ENCODE peak calls at places on chromosomes 12 and 14, in eight cellular contexts. Z is HCT116, M is GM12878, L is GM23338, D is HepG2, E is upper lobe of left lung, P is Panc1, Q is K562. K is an unnamed sample.
A peak's percentile ranks its signal among the peaks of the same experiment; 100 is the strongest.

GRCh38 chr12:21600196-21600595 is 4.5 kb downstream of the GYS2 start:
- ATAC-seq in D (no peak), M (no peak), Z (no peak), P (no peak), Q (no peak), E (no peak), L (no peak), K (no peak)

GRCh38 chr14:82667006-82667405 is 1133.4 kb upstream of the SEL1L start:
- ATAC-seq in D (no peak), M (no peak), Q (no peak), P (no peak), E (peak; percentile 95), Z (no peak), L (no peak), K (peak; percentile 84)

GRCh38 chr14:69629225-69630127 is 18.1 kb downstream of the SUSD6 start:
- ATAC-seq in Q (peak; percentile 58), P (no peak), M (peak; percentile 48), L (no peak), E (no peak), D (no peak), Z (no peak), K (no peak)

GRCh38 chr12:59636945-59637656 is 41.3 kb downstream of the SLC16A7 start:
- ATAC-seq in Q (no peak), L (no peak), D (no peak), M (peak; percentile 86), Z (no peak), P (no peak), E (no peak), K (no peak)

GRCh38 chr14:69612759-69613145 is 1.4 kb downstream of the SUSD6 start:
- ATAC-seq in M (no peak), E (no peak), D (peak; percentile 8), P (no peak), Q (no peak), L (no peak), Z (no peak), K (no peak)

GRCh38 chr14:100617715-100618693 is 30.8 kb upstream of the BEGAIN start:
- ATAC-seq in L (no peak), P (no peak), M (peak; percentile 41), Z (no peak), Q (no peak), E (peak; percentile 58), D (no peak), K (no peak)

GRCh38 chr12:64265839-64266238 is 43.7 kb upstream of the KICS2 start:
- ATAC-seq in E (no peak), Q (no peak), D (no peak), Z (no peak), L (no peak), P (no peak), M (peak; percentile 56), K (no peak)

GRCh38 chr14:103144085-103144484 is 20.8 kb downstream of the TNFAIP2 start:
- ATAC-seq in Z (no peak), L (no peak), P (no peak), Q (no peak), D (no peak), M (no peak), E (no peak), K (no peak)

GRCh38 chr12:2650261-2651060 is 144.3 kb upstream of the FKBP4 start:
- ATAC-seq in L (no peak), P (no peak), Z (no peak), Q (no peak), D (no peak), E (no peak), M (no peak), K (no peak)

GRCh38 chr12:124782132-124782531 is 81.5 kb downstream of the SCARB1 start:
- ATAC-seq in M (no peak), L (no peak), E (no peak), Q (no peak), Z (no peak), D (no peak), P (no peak), K (no peak)

GRCh38 chr12:124788936-124789555 is 74.6 kb downstream of the SCARB1 start:
- ATAC-seq in Q (no peak), E (no peak), Z (no peak), D (no peak), L (no peak), P (no peak), M (no peak), K (no peak)

GRCh38 chr12:124784871-124785572 is 78.6 kb downstream of the SCARB1 start:
- ATAC-seq in D (no peak), L (no peak), Q (no peak), E (no peak), P (peak; percentile 11), Z (no peak), M (no peak), K (no peak)

GRCh38 chr12:124783087-124783486 is 80.6 kb downstream of the SCARB1 start:
- ATAC-seq in M (no peak), P (no peak), Z (no peak), D (no peak), L (no peak), Q (no peak), E (no peak), K (no peak)

DNA sequence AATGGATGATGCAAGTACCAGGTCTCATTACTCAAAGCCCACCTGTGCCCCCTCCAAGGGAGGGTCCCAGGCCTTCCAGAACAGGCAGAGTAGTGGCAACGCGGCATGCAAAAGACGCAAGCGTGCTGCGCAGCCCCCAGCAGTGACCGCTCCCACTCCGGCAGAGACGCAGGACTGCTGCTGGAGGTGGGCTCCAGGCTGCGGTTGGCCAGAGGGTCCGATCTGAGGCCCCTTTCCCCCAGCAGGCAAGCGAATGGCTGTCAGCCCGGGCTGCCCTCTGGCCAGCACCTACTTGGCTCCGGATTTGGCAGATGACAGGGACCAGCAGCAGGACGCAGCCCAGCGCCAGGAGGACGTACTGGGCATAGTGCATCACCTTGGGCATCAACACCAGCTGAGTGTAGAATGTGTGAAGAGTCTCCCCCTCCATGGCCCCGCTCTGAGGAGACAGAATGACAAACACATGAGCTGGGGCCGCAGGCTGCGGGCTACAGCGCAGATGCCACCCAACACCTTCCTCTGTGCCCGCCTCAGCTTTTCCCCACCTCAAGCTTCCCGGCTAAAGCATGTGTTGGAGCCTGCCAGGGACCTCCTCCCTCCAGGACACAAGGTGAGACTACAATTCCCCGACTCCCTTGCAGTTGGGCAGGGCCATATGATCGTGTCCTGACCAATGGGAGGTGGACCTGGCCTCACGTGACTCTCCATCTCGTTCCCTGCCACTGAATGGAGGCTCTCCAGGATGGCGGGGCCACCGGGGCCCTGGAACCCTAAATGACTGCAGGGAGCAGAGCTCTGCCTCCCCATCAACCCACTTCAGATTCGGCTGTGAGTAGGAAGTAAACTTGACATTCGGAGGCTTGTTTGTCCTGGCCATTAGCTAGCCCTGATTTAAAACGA is 77.3 kb downstream of the SCARB1 start:
- ATAC-seq in P (peak; percentile 83), L (peak; percentile 100), E (peak; percentile 93), D (no peak), Q (peak; percentile 63), Z (peak; percentile 78), M (no peak), K (peak; percentile 97)
- TF ChIP-seq POLR2AphosphoS5 in P (no peak), L (no peak), E (no peak), D (no peak), Q (no peak), Z (no peak), M (no peak), K (no peak)

GRCh38 chr14:36495666-36496065 is 24.4 kb downstream of the NKX2-1 start:
- ATAC-seq in P (no peak), E (no peak), D (no peak), Z (no peak), M (no peak), Q (no peak), L (no peak), K (no peak)
- TF ChIP-seq POLR2AphosphoS5 in P (no peak), E (no peak), D (no peak), Z (no peak), M (no peak), Q (no peak), L (no peak), K (no peak)

DNA sequence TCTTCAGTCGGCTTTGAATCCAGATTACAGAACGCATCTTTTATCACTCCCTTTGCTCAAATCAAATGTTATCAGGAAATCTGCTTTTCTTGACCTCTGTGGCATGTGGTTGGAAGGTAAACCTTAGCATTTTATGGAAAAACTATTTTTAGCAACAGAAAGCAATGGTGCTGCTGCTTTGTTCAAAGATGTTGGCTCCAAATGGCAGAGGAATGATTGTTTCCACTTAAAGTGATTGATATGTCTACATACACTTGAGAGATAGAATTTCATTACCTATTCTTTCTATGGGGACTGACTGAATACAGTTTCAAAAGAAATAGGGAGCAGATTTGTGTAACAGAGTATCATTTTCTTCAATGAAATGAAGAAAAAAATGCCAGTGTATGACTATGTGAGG is 761.2 kb downstream of the NOVA1 start:
- ATAC-seq in L (no peak), Q (no peak), M (no peak), Z (no peak), P (no peak), D (no peak), E (no peak), K (no peak)
- TF ChIP-seq POLR2AphosphoS5 in L (no peak), Q (no peak), M (no peak), Z (no peak), P (no peak), D (no peak), E (no peak), K (no peak)

GRCh38 chr14:105861985-105862465 is 335.6 kb downstream of the TMEM121 start:
- ATAC-seq in P (no peak), E (no peak), Z (no peak), L (no peak), M (peak; percentile 41), Q (no peak), D (no peak), K (no peak)

GRCh38 chr14:105858676-105859025 is 332.3 kb downstream of the TMEM121 start:
- ATAC-seq in E (no peak), P (no peak), D (peak; percentile 15), M (peak; percentile 0), L (no peak), Z (no peak), Q (no peak), K (no peak)

GRCh38 chr14:105857816-105858675 is 331.7 kb downstream of the TMEM121 start:
- ATAC-seq in Z (peak; percentile 50), P (no peak), L (no peak), Q (no peak), D (peak; percentile 13), M (peak; percentile 2), E (no peak), K (peak; percentile 19)

GRCh38 chr14:105860615-105861580 is 334.5 kb downstream of the TMEM121 start:
- ATAC-seq in D (no peak), Q (no peak), L (no peak), Z (no peak), E (no peak), M (no peak), P (no peak), K (no peak)

DNA sequence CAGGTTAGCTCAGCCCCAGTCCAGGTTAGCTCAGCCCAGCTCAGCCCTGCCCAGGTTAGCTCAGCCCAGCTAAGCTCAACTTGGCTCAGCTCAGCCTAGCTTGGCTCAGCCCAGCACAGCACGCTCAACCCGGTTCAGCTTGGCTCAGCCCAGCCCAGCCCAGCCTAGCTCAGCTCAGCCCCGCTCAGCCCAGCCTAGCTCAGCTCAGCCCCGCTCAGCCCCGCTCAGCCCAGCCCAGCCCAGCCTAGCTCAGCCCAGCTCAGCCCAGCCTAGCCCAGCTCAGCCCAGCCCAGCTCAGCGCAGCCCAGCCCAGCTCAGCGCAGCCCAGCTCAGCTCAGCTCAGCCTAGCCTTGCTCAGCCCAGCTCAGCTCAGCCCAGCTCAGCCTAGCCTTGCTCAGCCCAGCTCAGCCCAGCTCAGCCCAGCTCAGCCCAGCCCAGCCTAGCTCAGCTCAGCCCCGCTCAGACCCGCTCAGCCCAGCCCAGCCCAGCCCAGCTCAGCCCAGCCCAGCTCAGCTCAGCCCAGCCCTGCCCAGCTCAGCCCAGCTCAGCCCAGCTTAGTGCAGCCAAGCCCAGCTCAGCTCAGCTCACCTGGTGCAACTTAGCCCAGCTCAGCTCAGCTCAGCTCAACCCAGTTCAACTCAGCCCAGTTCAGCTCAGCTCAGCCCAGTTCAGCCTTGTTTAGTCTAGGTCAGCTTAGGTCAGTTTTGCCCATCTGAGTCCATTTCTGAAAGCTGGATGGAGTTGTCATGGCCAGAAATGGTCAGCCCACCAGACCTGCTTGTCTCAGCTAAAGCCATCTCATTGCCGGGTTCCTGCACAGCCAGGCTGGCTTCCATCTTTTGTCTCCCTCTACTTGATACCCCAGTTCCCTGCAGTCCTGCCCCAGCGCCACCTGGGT is 333.6 kb downstream of the TMEM121 start:
- ATAC-seq in D (no peak), Z (no peak), Q (no peak), E (peak; percentile 5), L (no peak), M (no peak), P (no peak), K (no peak)
- TF ChIP-seq POLR2AphosphoS5 in D (no peak), Z (no peak), Q (no peak), E (no peak), L (no peak), M (peak; percentile 74), P (no peak), K (no peak)